ENCODE peak calls at places on chromosomes 1 and 21, in eight cellular contexts. Z is endodermal cell; H is fibroblast of lung; S is adrenal gland; K is mesendoderm; A is H9; E is naive thymus-derived CD4-positive, alpha-beta T cell; Y is cardiac muscle cell. C is an unnamed sample.

GRCh38 chr1:201775380-201775779 is 53.6 kb upstream of the IPO9 start:
- DNase-seq in K (no peak), Y (no peak), Z (no peak), S (no peak), E (no peak), H (no peak), A (no peak), C (no peak)

GRCh38 chr1:152047607-152047953 is 10.8 kb upstream of the S100A11 start:
- DNase-seq in Z (no peak), E (no peak), Y (no peak), H (no peak), S (peak; percentile 77), A (no peak), K (no peak), C (peak; percentile 89)

GRCh38 chr1:236334893-236335545 is 53.3 kb upstream of the ERO1B start:
- DNase-seq in E (no peak), Z (no peak), H (no peak), Y (peak; percentile 32), K (no peak), S (no peak), A (no peak), C (no peak)

GRCh38 chr21:34986561-34987533 is 62.3 kb downstream of the RUNX1 start:
- DNase-seq in Y (peak; percentile 76), E (no peak), K (peak; percentile 53), S (no peak), A (peak; percentile 36), H (peak; percentile 62), Z (peak; percentile 64), C (peak; percentile 93)

GRCh38 chr1:20792177-20792576 is 5.1 kb upstream of the HP1BP3 start:
- DNase-seq in K (peak; percentile 36), S (peak; percentile 70), Y (peak; percentile 95), A (no peak), H (peak; percentile 96), E (no peak), Z (no peak), C (no peak)

GRCh38 chr1:36397378-36398230 is at the start of gene LSM10:
- DNase-seq in S (peak; percentile 97), Z (peak; percentile 97), A (peak; percentile 95), E (peak; percentile 71), K (peak; percentile 97), Y (peak; percentile 94), H (peak; percentile 93), C (peak; percentile 85)

GRCh38 chr1:227059076-227059475 is 119.0 kb downstream of the COQ8A start:
- DNase-seq in Y (no peak), E (no peak), Z (no peak), S (no peak), A (no peak), K (no peak), H (peak; percentile 18), C (no peak)

GRCh38 chr1:84286071-84286470 is 15.4 kb upstream of the SAMD13 start:
- DNase-seq in Y (no peak), H (peak; percentile 34), Z (no peak), A (no peak), K (no peak), E (no peak), S (no peak), C (no peak)

GRCh38 chr1:221742555-221743415 is 896 bp upstream of the DUSP10 start:
- DNase-seq in A (peak; percentile 80), H (peak; percentile 83), E (peak; percentile 69), Z (peak; percentile 93), S (peak; percentile 84), K (peak; percentile 95), Y (peak; percentile 73), C (peak; percentile 48)

GRCh38 chr1:179493323-179493722 is 82.4 kb downstream of the NPHS2 start:
- DNase-seq in Z (no peak), H (peak; percentile 5), Y (peak; percentile 19), E (no peak), K (no peak), S (no peak), A (no peak), C (no peak)

GRCh38 chr1:147851149-147851548 is 51.4 kb upstream of the GJA8 start:
- DNase-seq in S (no peak), Y (peak; percentile 4), A (no peak), H (no peak), E (no peak), Z (no peak), K (no peak), C (no peak)

GRCh38 chr1:221025391-221026355 is 146.4 kb downstream of the HLX start:
- DNase-seq in A (no peak), Y (no peak), H (no peak), Z (no peak), S (no peak), K (no peak), E (no peak), C (no peak)

GRCh38 chr1:240189386-240189989 is 97.8 kb downstream of the FMN2 start:
- DNase-seq in A (no peak), K (peak; percentile 56), S (peak; percentile 53), Z (peak; percentile 77), E (no peak), H (peak; percentile 55), Y (peak; percentile 43), C (no peak)

GRCh38 chr1:59290173-59290954 is 6.5 kb upstream of the FGGY start:
- DNase-seq in K (peak; percentile 91), E (no peak), H (peak; percentile 51), Y (peak; percentile 67), S (no peak), Z (peak; percentile 87), A (peak; percentile 73), C (peak; percentile 88)

GRCh38 chr1:206503591-206504362 is 3.6 kb upstream of the RASSF5 start:
- DNase-seq in A (no peak), E (no peak), Z (no peak), K (no peak), Y (peak; percentile 96), H (peak; percentile 97), S (peak; percentile 68), C (peak; percentile 78)

GRCh38 chr21:46195595-46196195 is 11.4 kb upstream of the SPATC1L start:
- DNase-seq in A (no peak), S (peak; percentile 8), E (no peak), Y (no peak), Z (peak; percentile 30), H (no peak), K (no peak), C (no peak)

GRCh38 chr21:43020177-43020576 is 45.8 kb downstream of the PKNOX1 start:
- DNase-seq in S (no peak), K (no peak), Y (no peak), H (no peak), E (no peak), Z (no peak), A (no peak), C (no peak)

DNA sequence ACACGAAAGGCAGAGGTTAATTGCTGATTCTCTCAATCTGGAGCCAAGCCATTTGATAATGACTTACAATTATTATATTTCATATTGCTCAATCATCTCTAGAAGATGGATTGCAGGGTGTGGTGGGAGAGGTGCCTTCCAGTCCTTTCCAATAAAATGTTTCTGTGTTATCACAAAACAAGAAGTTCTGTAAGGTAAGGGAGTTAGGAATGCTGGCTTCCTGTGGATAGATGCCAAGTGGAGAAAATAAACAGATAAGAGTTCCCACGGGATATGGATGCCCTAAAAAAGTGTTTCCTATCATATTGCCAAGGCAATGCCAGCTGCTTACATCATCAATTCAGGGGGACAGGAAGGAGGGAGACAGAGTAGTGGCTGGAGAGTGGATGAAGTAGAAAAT is 7.2 kb upstream of the CCN1 start:
- DNase-seq in H (no peak), S (no peak), A (no peak), Y (peak; percentile 39), E (no peak), Z (no peak), K (no peak), C (no peak)
- H3K4me1 ChIP-seq in H (peaks cover 34% of the 10 kb centered on the region), S (peaks cover 12% of the 10 kb centered on the region), A (no peaks in the 10 kb centered on the region), Y (peaks cover 29% of the 10 kb centered on the region), E (no peaks in the 10 kb centered on the region), Z (no peaks in the 10 kb centered on the region), K (peaks cover 2% of the 10 kb centered on the region), C (peaks cover 50% of the 10 kb centered on the region)

GRCh38 chr1:19484338-19484792 is 974 bp downstream of the CAPZB start:
- DNase-seq in E (no peak), K (no peak), Y (no peak), S (no peak), Z (no peak), A (peak; percentile 48), H (no peak), C (no peak)

GRCh38 chr1:19481826-19482398 is 3.4 kb downstream of the CAPZB start:
- DNase-seq in Y (no peak), E (no peak), H (no peak), Z (no peak), S (no peak), K (no peak), A (peak; percentile 70), C (no peak)

GRCh38 chr1:19483261-19483660 is 2.1 kb downstream of the CAPZB start:
- DNase-seq in S (no peak), H (no peak), Z (no peak), A (no peak), E (no peak), Y (no peak), K (no peak), C (no peak)

GRCh38 chr1:19484793-19485361 is 462 bp downstream of the CAPZB start:
- DNase-seq in K (peak; percentile 67), Y (peak; percentile 36), S (peak; percentile 41), A (peak; percentile 52), E (no peak), H (no peak), Z (peak; percentile 82), C (no peak)

DNA sequence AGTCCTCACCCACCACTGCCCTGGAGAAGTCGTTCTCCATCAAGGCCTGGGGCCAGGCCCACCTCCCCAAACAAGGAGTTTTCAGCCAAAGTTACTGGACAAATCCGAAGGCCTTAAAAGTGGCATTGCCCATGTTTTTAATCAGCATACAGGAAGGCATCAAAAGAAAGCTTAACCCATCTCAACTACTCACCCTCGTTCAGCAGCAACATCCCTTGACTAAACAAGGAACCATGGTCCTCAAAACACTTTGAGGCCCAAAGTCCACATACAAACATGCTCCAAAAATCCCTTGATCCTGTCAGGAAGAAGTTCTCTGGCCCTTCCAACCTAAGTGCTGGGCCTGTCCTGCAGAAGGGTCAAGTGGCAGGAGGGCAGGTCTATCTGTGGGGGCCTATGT is 1.6 kb downstream of the CAPZB start:
- DNase-seq in A (no peak), Z (no peak), E (no peak), Y (no peak), H (no peak), S (no peak), K (no peak), C (no peak)
- H3K4me1 ChIP-seq in A (peaks cover 42% of the 10 kb centered on the region), Z (peaks cover 18% of the 10 kb centered on the region), E (peaks cover 69% of the 10 kb centered on the region), Y (peaks cover 44% of the 10 kb centered on the region), H (peaks cover 20% of the 10 kb centered on the region), S (peaks cover 77% of the 10 kb centered on the region), K (peaks cover 18% of the 10 kb centered on the region), C (peaks cover 11% of the 10 kb centered on the region)

GRCh38 chr1:172449012-172449584 is 5.2 kb upstream of the PIGC start:
- DNase-seq in H (no peak), Y (peak; percentile 21), Z (no peak), K (no peak), E (no peak), A (no peak), S (no peak), C (no peak)
- H3K4me1 ChIP-seq in H (peaks cover 2% of the 10 kb centered on the region), Y (peaks cover 38% of the 10 kb centered on the region), Z (peaks cover 5% of the 10 kb centered on the region), K (no peaks in the 10 kb centered on the region), E (peaks cover 7% of the 10 kb centered on the region), A (no peaks in the 10 kb centered on the region), S (peaks cover 42% of the 10 kb centered on the region), C (no peaks in the 10 kb centered on the region)

DNA sequence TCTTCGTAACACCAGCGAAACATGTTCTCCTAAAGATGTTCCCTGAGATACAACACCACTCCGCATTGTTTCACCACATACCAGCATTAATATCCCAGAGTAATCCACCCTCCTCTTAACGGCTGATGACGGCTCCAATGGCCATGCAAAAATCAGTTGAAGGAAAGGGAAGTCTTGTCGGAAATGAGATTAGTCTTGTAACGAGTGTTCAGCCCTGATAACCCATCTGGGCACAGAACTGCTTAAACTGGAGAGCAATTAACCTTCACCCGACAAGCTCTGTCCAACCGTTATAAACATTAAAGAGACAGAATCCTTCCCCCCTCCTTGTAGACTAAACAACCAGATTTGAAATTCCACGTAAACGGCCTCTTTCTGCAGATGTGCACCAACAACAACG is 21.9 kb downstream of the ERG start:
- DNase-seq in H (no peak), S (no peak), Y (peak; percentile 47), E (no peak), K (no peak), Z (no peak), A (no peak), C (no peak)
- H3K4me1 ChIP-seq in H (no peaks in the 10 kb centered on the region), S (no peaks in the 10 kb centered on the region), Y (peaks cover 15% of the 10 kb centered on the region), E (no peaks in the 10 kb centered on the region), K (peaks cover 9% of the 10 kb centered on the region), Z (no peaks in the 10 kb centered on the region), A (peaks cover 5% of the 10 kb centered on the region), C (no peaks in the 10 kb centered on the region)